ENCODE peak calls at places on chromosomes 11 and 22, in four cellular contexts. L is progenitor cell of endocrine pancreas, D is iPS DF 6.9, N is sciatic nerve. O is an unnamed sample.

GRCh38 chr11:67538306-67538705 is 15.1 kb upstream of the CABP2 start:
- DNase-seq in D (no peak), L (no peak), N (no peak), O (no peak)

GRCh38 chr22:50002791-50003190 is 9.8 kb downstream of the IL17REL start:
- DNase-seq in D (no peak), N (peak), L (no peak), O (no peak)

GRCh38 chr22:23180893-23181762 is 819 bp downstream of the BCR start:
- DNase-seq in N (no peak), D (no peak), L (no peak), O (peak)

GRCh38 chr11:77153276-77154185 is 25.5 kb downstream of the MYO7A start:
- DNase-seq in L (no peak), N (no peak), D (no peak), O (no peak)

GRCh38 chr22:38828616-38829205 is 15.1 kb downstream of the NPTXR start:
- DNase-seq in N (no peak), D (no peak), L (no peak), O (no peak)

GRCh38 chr11:110077866-110078325 is 15.3 kb upstream of the ZC3H12C start:
- DNase-seq in L (no peak), N (no peak), D (no peak), O (peak)

GRCh38 chr22:50620861-50621490 is 7.0 kb downstream of the ARSA start:
- DNase-seq in N (no peak), L (no peak), D (no peak), O (peak)

GRCh38 chr22:20239951-20240773 is 28.0 kb downstream of the RTN4R start:
- DNase-seq in D (no peak), L (no peak), N (no peak), O (no peak)

GRCh38 chr22:36467042-36467810 is 14.2 kb downstream of the TXN2 start:
- DNase-seq in N (no peak), L (no peak), D (no peak), O (no peak)

GRCh38 chr11:77375114-77375513 is 73.6 kb upstream of the GDPD4 start:
- DNase-seq in N (no peak), L (no peak), D (no peak), O (no peak)

GRCh38 chr22:30205281-30206115 is 41.1 kb downstream of the LIF start:
- DNase-seq in N (no peak), D (no peak), L (no peak), O (no peak)

GRCh38 chr11:100072131-100072530 is 615.0 kb upstream of the ARHGAP42 start:
- DNase-seq in D (no peak), L (no peak), N (no peak), O (no peak)

GRCh38 chr11:63761173-63761572 is 7.4 kb downstream of the ZFTA start:
- DNase-seq in N (no peak), L (no peak), D (no peak), O (no peak)

GRCh38 chr11:86469491-86470388 is 95.1 kb downstream of the CCDC81 start:
- DNase-seq in D (no peak), L (no peak), N (no peak), O (no peak)